ENCODE peak calls at places on chromosomes 16 and 17, in eight cellular contexts. T is Caco-2; V is progenitor cell of endocrine pancreas; N is astrocyte of the hippocampus; P is fibroblast of the aortic adventitia; A is stimulated activated CD8-positive, alpha-beta memory T cell treated with anti-CD3 and anti-CD28 coated beads, Interleukin-12 subunit alpha, Interleukin-12 subunit beta, amount 100 ng/mL, for 4 hours; J is lung; C is NCI-H2081 treated with DMSO at 0.1 percent for 48 hours. I is an unnamed sample.

GRCh38 chr17:5209396-5209795 is 17.7 kb upstream of the ZNF594 start:
- DNase-seq in T (no peak), V (no peak), N (peak), P (peak), A (no peak), J (no peak), C (no peak), I (no peak)

GRCh38 chr17:29929006-29929543 is 953 bp downstream of the SSH2 start:
- DNase-seq in T (peak), V (no peak), N (peak), P (peak), A (no peak), J (peak), C (no peak), I (no peak)

GRCh38 chr16:81265658-81266451 is 27.4 kb downstream of the BCO1 start:
- DNase-seq in T (no peak), V (no peak), N (peak), P (peak), A (no peak), J (peak), C (no peak), I (no peak)

GRCh38 chr16:10935491-10935890 is 6.8 kb downstream of the DEXI start:
- DNase-seq in T (no peak), V (no peak), N (no peak), P (no peak), A (no peak), J (no peak), C (no peak), I (no peak)

GRCh38 chr17:21129023-21129681 is 2.4 kb downstream of the DHRS7B start:
- DNase-seq in T (peak), V (no peak), N (peak), P (peak), A (no peak), J (no peak), C (no peak), I (no peak)

GRCh38 chr16:54533856-54534490 is 247.4 kb upstream of the IRX3 start:
- DNase-seq in T (no peak), V (no peak), N (no peak), P (no peak), A (no peak), J (no peak), C (no peak), I (no peak)

GRCh38 chr16:19084139-19084538 is 16.7 kb downstream of the COQ7 start:
- DNase-seq in T (no peak), V (no peak), N (peak), P (no peak), A (no peak), J (no peak), C (no peak), I (no peak)

GRCh38 chr17:57879437-57880085 is 29.7 kb upstream of the MRPS23 start:
- DNase-seq in T (peak), V (no peak), N (no peak), P (no peak), A (no peak), J (no peak), C (no peak), I (no peak)

GRCh38 chr17:73552300-73553088 is 91.8 kb downstream of the SDK2 start:
- DNase-seq in T (no peak), V (no peak), N (no peak), P (no peak), A (no peak), J (peak), C (no peak), I (no peak)

GRCh38 chr16:11056090-11056988 is 112.0 kb downstream of the CLEC16A start:
- DNase-seq in T (no peak), V (no peak), N (no peak), P (peak), A (no peak), J (no peak), C (no peak), I (no peak)

GRCh38 chr17:52828621-52829020 is 670.1 kb upstream of the CA10 start:
- DNase-seq in T (no peak), V (no peak), N (no peak), P (no peak), A (no peak), J (no peak), C (peak), I (no peak)

GRCh38 chr16:16150117-16150877 is 73.0 kb downstream of the ABCC6 start:
- DNase-seq in T (no peak), V (no peak), N (peak), P (peak), A (no peak), J (no peak), C (no peak), I (no peak)

GRCh38 chr16:84207869-84208268 is 16.9 kb downstream of the ADAD2 start:
- DNase-seq in T (no peak), V (no peak), N (no peak), P (no peak), A (no peak), J (no peak), C (no peak), I (no peak)